ENCODE peak calls at places on chromosomes 12 and 14, in five cellular contexts. Z is GM12865, S is heart right ventricle, E is cardiac fibroblast, Q is progenitor cell of endocrine pancreas. O is an unnamed sample.

GRCh38 chr12:6708968-6709394 is 8.4 kb upstream of the PIANP start:
- DNase-seq in Z (no peak), S (no peak), E (no peak), Q (no peak), O (no peak)

GRCh38 chr12:49622501-49623141 is 740 bp upstream of the PRPF40B start:
- DNase-seq in Z (peak), S (no peak), E (peak), Q (no peak), O (peak)

GRCh38 chr12:48286665-48287064 is 64.1 kb downstream of the ZNF641 start:
- DNase-seq in Z (peak), S (no peak), E (peak), Q (no peak), O (no peak)

GRCh38 chr12:122842505-122843405 is 7.5 kb downstream of the HIP1R start:
- DNase-seq in Z (no peak), S (no peak), E (no peak), Q (no peak), O (no peak)

GRCh38 chr12:659090-659683 is 4.1 kb downstream of the NINJ2 start:
- DNase-seq in Z (peak), S (no peak), E (no peak), Q (no peak), O (peak)

GRCh38 chr12:52971701-52972329 is 22.9 kb downstream of the KRT18 start:
- DNase-seq in Z (no peak), S (no peak), E (peak), Q (no peak), O (no peak)

GRCh38 chr14:58107947-58108552 is 44.0 kb downstream of the ARMH4 start:
- DNase-seq in Z (peak), S (no peak), E (peak), Q (no peak), O (peak)

GRCh38 chr12:24738436-24738835 is 210.5 kb downstream of the BCAT1 start:
- DNase-seq in Z (no peak), S (no peak), E (no peak), Q (no peak), O (no peak)

GRCh38 chr12:14995583-14996425 is 23.0 kb downstream of the PDE6H start:
- DNase-seq in Z (peak), S (no peak), E (peak), Q (no peak), O (no peak)

GRCh38 chr14:70664698-70665447 is 23.2 kb downstream of the TTC9 start:
- DNase-seq in Z (peak), S (no peak), E (no peak), Q (no peak), O (no peak)
- TF ChIP-seq CTCF in Z (no peak), S (no peak), E (no peak), Q (no peak), O (no peak)

GRCh38 chr12:33605776-33606175 is 166.2 kb upstream of the SYT10 start:
- DNase-seq in Z (peak), S (no peak), E (peak), Q (no peak), O (no peak)
- TF ChIP-seq CTCF in Z (peak), S (peak), E (peak), Q (peak), O (peak)

GRCh38 chr12:102880783-102881182 is 36.3 kb downstream of the PAH start:
- DNase-seq in Z (no peak), S (no peak), E (no peak), Q (no peak), O (no peak)

GRCh38 chr12:102876883-102877282 is 40.2 kb downstream of the PAH start:
- DNase-seq in Z (no peak), S (no peak), E (no peak), Q (no peak), O (no peak)

GRCh38 chr12:102883204-102883799 is 33.7 kb downstream of the PAH start:
- DNase-seq in Z (peak), S (peak), E (peak), Q (peak), O (peak)

GRCh38 chr12:102874819-102875218 is 42.2 kb downstream of the PAH start:
- DNase-seq in Z (no peak), S (no peak), E (no peak), Q (no peak), O (no peak)

GRCh38 chr12:102879144-102879763 is 37.8 kb downstream of the PAH start:
- DNase-seq in Z (peak), S (no peak), E (peak), Q (no peak), O (peak)
- TF ChIP-seq CTCF in Z (peak), S (peak), E (no peak), Q (peak), O (peak)

GRCh38 chr14:100168515-100168914 is 9.1 kb upstream of the DEGS2 start:
- DNase-seq in Z (no peak), S (no peak), E (no peak), Q (no peak), O (no peak)

GRCh38 chr14:100165825-100166520 is 6.5 kb upstream of the DEGS2 start:
- DNase-seq in Z (no peak), S (no peak), E (no peak), Q (no peak), O (no peak)

GRCh38 chr14:100160534-100160916 is 1.1 kb upstream of the DEGS2 start:
- DNase-seq in Z (no peak), S (no peak), E (no peak), Q (no peak), O (no peak)

GRCh38 chr14:100164808-100165207 is 5.4 kb upstream of the DEGS2 start:
- DNase-seq in Z (no peak), S (no peak), E (no peak), Q (no peak), O (no peak)

GRCh38 chr14:100165376-100165775 is 5.9 kb upstream of the DEGS2 start:
- DNase-seq in Z (no peak), S (no peak), E (no peak), Q (no peak), O (no peak)
- TF ChIP-seq CTCF in Z (no peak), S (no peak), E (no peak), Q (no peak), O (no peak)

O was measured in GM13977.